ENCODE peak calls at places on chromosomes 1 and 21, in four cellular contexts. D, O, V and K are unnamed samples.
A peak's percentile ranks its signal among the peaks of the same experiment; 100 is the strongest.

GRCh38 chr21:36260030-36260787 is 59.8 kb upstream of the MORC3 start:
- DNase-seq in V (peak; percentile 65), O (no peak), D (peak; percentile 66), K (peak; percentile 63)

GRCh38 chr1:203999618-204000017 is 73.3 kb upstream of the SOX13 start:
- DNase-seq in O (no peak), V (no peak), D (peak; percentile 14), K (no peak)

GRCh38 chr1:85068846-85069245 is 20.5 kb upstream of the MCOLN3 start:
- DNase-seq in O (no peak), D (no peak), V (no peak), K (no peak)

GRCh38 chr1:193406901-193407300 is 220.5 kb upstream of the B3GALT2 start:
- DNase-seq in O (no peak), D (peak; percentile 63), V (peak; percentile 12), K (no peak)

GRCh38 chr1:34928865-34929496 is 469 bp downstream of the DLGAP3 start:
- DNase-seq in O (no peak), V (peak; percentile 20), D (no peak), K (peak; percentile 67)

GRCh38 chr1:64601207-64601606 is 131.3 kb downstream of the CACHD1 start:
- DNase-seq in V (no peak), O (no peak), D (no peak), K (no peak)

GRCh38 chr1:231423648-231424047 is 1.6 kb upstream of the EGLN1 start:
- DNase-seq in V (no peak), D (no peak), O (no peak), K (no peak)

GRCh38 chr1:21820597-21821232 is 8.7 kb downstream of the LDLRAD2 start:
- DNase-seq in D (no peak), V (no peak), O (no peak), K (no peak)

GRCh38 chr1:206761369-206761768 is 9.2 kb upstream of the IL19 start:
- DNase-seq in D (no peak), O (no peak), V (no peak), K (no peak)
- TF ChIP-seq CTCF in D (peak; percentile 56), O (no peak), V (no peak), K (peak; percentile 62)

DNA sequence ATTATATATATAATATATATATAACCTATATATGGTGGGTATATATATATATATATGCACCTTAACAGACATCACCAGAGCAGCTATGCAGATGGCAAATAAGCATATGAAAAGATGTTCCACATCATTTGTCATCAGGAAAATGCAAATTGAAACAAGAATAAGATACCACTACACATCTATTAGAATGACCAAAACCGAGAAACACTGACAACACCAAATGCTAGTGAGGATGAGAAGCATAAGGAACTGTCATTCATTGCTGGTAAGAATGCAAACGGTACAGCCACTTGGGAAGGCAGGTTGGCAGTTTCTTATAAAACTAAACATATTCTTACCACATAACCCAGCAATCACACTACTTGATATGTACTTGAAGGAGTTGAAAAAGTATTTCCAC is 219.8 kb upstream of the PRMT6 start:
- DNase-seq in V (no peak), D (no peak), O (no peak), K (no peak)
- H3K27ac ChIP-seq in V (no peak overlapping the region), D (no peak overlapping the region), O (no peak overlapping the region), K (no peak overlapping the region)

DNA sequence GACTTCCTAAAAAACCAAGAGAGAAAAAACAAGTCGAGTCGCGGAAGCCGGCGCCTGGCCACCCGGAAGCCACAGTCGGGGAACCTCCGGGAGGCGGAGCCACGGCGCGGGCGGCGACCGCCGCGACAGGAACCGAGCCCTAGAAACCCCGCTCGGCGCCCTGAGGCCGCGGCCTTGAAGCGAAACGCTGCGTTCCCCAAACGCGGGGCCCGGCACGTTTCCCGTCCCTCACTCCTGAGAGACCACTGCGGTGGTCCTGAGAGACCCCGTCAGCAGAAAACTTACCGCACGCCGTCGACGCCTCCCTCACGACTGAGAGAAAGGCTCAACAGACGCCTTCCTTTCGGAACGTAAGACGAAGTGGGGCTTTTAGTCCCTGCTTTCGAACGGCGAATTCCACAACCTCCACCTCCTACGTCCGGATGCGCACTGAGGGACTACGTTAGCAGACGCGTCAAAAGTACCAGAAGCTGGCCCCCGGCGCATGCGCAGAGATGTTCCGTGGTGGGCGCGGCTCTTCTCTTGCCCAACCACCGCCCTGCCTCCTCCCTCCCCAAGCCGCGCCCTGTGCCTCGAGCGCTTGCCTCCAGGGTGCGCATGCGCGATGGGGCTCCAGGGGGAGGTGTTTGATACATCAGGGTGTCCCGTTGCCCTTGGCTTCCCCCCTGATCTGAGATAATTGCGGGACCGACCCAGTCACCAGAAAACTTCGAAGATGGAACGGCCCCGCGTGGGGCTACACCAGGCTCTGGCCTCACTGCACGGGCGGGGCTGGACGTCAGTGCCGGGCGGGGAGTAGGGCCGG is at the start of gene RSRP1:
- DNase-seq in O (peak; percentile 100), V (peak; percentile 99), D (peak; percentile 98), K (peak; percentile 100)
- TF ChIP-seq CTCF in O (no peak), V (peak; percentile 21), D (no peak), K (no peak)

GRCh38 chr21:46550511-46550941 is 54.4 kb downstream of the S100B start:
- DNase-seq in O (no peak), V (no peak), D (no peak), K (no peak)

GRCh38 chr21:46551636-46552241 is 53.1 kb downstream of the S100B start:
- DNase-seq in O (no peak), D (no peak), V (no peak), K (peak; percentile 62)

GRCh38 chr21:46552274-46552673 is 52.6 kb downstream of the S100B start:
- DNase-seq in D (no peak), O (no peak), V (no peak), K (no peak)

GRCh38 chr21:46546799-46547198 is 58.1 kb downstream of the S100B start:
- DNase-seq in D (no peak), O (no peak), V (no peak), K (no peak)

DNA sequence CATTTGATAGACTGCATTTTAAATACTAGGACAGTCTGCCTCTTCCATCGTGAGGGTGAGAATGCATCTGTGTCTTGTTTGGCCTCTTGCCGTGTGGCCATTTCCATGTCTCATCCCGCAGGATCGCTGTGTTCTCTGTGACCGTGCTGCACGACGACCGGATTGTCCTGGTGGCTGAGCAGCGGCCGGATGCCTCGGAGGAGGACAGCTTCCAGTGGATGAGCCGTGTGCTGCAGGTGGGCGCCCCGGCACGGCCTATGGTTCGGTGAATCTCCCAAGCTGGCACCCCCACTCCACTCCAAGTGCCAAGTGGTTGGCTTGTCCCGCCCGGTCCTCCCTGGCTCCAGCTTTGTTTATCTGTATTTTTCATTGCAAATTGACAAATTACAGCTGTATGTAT is 55.2 kb downstream of the S100B start:
- DNase-seq in D (no peak), O (no peak), V (no peak), K (no peak)
- H3K27ac ChIP-seq in D (no peak overlapping the region), O (no peak overlapping the region), V (no peak overlapping the region), K (no peak overlapping the region)

GRCh38 chr1:45038240-45038639 is 26.2 kb downstream of the UROD start:
- DNase-seq in D (no peak), O (no peak), V (no peak), K (no peak)

GRCh38 chr1:45035631-45036301 is 23.7 kb downstream of the UROD start:
- DNase-seq in O (no peak), D (no peak), V (no peak), K (no peak)

GRCh38 chr1:45038661-45039364 is 26.8 kb downstream of the UROD start:
- DNase-seq in D (no peak), O (no peak), V (no peak), K (no peak)

GRCh38 chr1:45040297-45040696 is 28.2 kb downstream of the UROD start:
- DNase-seq in D (no peak), V (no peak), O (no peak), K (no peak)

DNA sequence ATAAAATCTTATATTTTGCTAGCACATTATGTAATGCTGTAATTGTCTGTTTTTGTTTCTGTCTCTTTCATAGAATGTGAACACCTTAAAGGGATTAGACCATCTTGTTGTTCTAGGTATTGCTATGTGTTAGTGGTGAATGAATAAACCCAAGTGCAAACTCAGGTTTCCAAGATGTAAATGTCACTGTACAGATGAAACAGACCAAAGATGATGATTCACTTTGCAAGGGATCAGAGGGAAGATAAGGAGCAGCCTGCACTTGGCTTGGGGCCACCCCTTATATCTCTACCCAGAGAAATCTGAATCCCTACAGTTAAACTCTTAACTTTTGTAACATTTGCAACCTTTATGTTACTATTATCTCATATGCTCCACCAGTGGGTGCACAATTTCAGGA is 25.4 kb downstream of the UROD start:
- DNase-seq in V (no peak), D (peak; percentile 39), O (no peak), K (no peak)
- TF ChIP-seq CTCF in V (no peak), D (no peak), O (no peak), K (no peak)

GRCh38 chr1:237045278-237046016 is 3.5 kb downstream of the RYR2 start:
- DNase-seq in O (no peak), D (no peak), V (no peak), K (peak; percentile 54)

GRCh38 chr1:237042892-237043576 is 1.1 kb downstream of the RYR2 start:
- DNase-seq in V (no peak), D (no peak), O (no peak), K (peak; percentile 73)

GRCh38 chr1:237042467-237042891 is 495 bp downstream of the RYR2 start:
- DNase-seq in V (no peak), D (no peak), O (no peak), K (peak; percentile 69)

GRCh38 chr1:237041795-237042466 is at the start of gene RYR2:
- DNase-seq in V (peak; percentile 49), O (no peak), D (no peak), K (peak; percentile 92)

DNA sequence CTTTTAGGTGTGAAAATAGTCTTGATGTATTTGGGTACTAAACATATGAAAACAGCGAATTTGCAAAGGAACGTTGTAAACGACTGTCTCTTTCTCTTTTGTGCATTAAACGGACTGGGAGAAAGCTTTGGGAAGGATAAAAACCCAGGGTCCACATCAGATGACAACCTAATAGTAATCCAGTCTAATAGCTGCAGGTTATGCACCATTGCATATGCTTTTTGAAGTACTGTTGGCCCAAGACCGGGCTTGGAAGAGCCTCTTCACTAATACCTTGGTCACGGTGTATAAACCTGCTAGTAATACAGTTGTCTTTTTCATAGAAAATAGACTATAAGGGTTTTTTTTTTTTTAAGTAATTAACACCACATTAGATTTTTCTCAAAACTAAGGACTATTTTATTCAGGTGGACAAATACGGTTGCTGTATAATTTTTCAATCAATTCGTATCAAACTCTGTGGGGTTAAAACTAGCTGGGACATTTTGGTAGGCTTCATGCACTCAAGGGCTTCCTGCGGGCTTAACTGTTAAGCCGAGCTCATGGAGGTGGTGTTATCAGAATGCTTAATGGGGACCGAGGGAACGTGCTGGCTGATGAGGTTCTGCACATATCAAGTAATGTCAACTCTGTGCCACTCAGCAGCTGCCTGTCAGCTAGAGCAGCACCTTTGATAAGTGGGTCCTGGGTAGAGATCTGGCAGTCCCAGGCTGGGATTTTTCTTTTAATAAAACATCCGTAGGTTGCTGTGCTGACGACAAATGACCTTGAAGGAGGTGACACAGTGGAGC is 2.1 kb downstream of the RYR2 start:
- DNase-seq in D (no peak), V (no peak), O (no peak), K (peak; percentile 65)
- H3K27ac ChIP-seq in D (no peak overlapping the region), V (no peak overlapping the region), O (no peak overlapping the region), K (no peak overlapping the region)